ENCODE peak calls at places on chromosomes 11 and 22, in four cellular contexts. D is left ventricle myocardium inferior, A is pancreas, S is lung. K is an unnamed sample.
A peak's percentile ranks its signal among the peaks of the same experiment; 100 is the strongest.

GRCh38 chr11:118275184-118275583 is 11.1 kb upstream of the MPZL2 start:
- DNase-seq in S (no peak), A (no peak), D (no peak), K (peak; percentile 83)

GRCh38 chr11:870127-870413 is 27.4 kb downstream of the TSPAN4 start:
- DNase-seq in S (no peak), A (no peak), D (no peak), K (no peak)

GRCh38 chr11:72740060-72740424 is 12.2 kb downstream of the ARAP1 start:
- DNase-seq in S (no peak), D (peak; percentile 3), A (no peak), K (no peak)

GRCh38 chr11:66569076-66569475 is 670 bp upstream of the CTSF start:
- DNase-seq in S (no peak), D (no peak), A (no peak), K (no peak)

GRCh38 chr22:41564563-41564962 is 3.8 kb downstream of the CSDC2 start:
- DNase-seq in D (no peak), S (no peak), A (no peak), K (no peak)

GRCh38 chr11:72228229-72228843 is 3.8 kb downstream of the INPPL1 start:
- DNase-seq in D (no peak), S (no peak), A (peak; percentile 13), K (no peak)

GRCh38 chr11:77249427-77249826 is 52.1 kb downstream of the GDPD4 start:
- DNase-seq in A (no peak), S (no peak), D (no peak), K (peak; percentile 87)

GRCh38 chr22:50012201-50013181 is at the start of gene IL17REL:
- DNase-seq in A (no peak), D (peak; percentile 14), S (no peak), K (no peak)

GRCh38 chr11:62999649-63000048 is 14.9 kb upstream of the SLC22A6 start:
- DNase-seq in S (no peak), A (peak; percentile 60), D (no peak), K (peak; percentile 40)

GRCh38 chr11:119446434-119446833 is 23.5 kb upstream of the THY1 start:
- DNase-seq in D (no peak), S (no peak), A (no peak), K (no peak)

GRCh38 chr11:86639172-86639571 is 33.2 kb downstream of the ME3 start:
- DNase-seq in S (no peak), D (no peak), A (no peak), K (no peak)

GRCh38 chr11:16925495-16926065 is 88.6 kb downstream of the PLEKHA7 start:
- DNase-seq in D (peak; percentile 24), A (peak; percentile 62), S (peak; percentile 36), K (no peak)

GRCh38 chr11:63767415-63768231 is 952 bp downstream of the ZFTA start:
- DNase-seq in A (peak; percentile 56), D (peak; percentile 63), S (peak; percentile 69), K (peak; percentile 62)

GRCh38 chr22:38824587-38824986 is 19.2 kb downstream of the NPTXR start:
- DNase-seq in D (peak; percentile 38), A (peak; percentile 47), S (peak; percentile 41), K (peak; percentile 55)

GRCh38 chr11:35275808-35276170 is 136.8 kb downstream of the CD44 start:
- DNase-seq in D (no peak), S (no peak), A (no peak), K (no peak)

GRCh38 chr11:69825037-69825834 is 6.0 kb upstream of the FGF3 start:
- DNase-seq in D (no peak), S (no peak), A (no peak), K (no peak)

GRCh38 chr22:40176921-40177737 is 596 bp upstream of the TNRC6B start:
- DNase-seq in A (peak; percentile 71), S (no peak), D (peak; percentile 18), K (peak; percentile 67)

GRCh38 chr22:20579273-20580120 is 72.1 kb downstream of the MED15 start:
- DNase-seq in S (no peak), D (peak; percentile 11), A (no peak), K (no peak)

GRCh38 chr11:131246156-131246555 is 124.3 kb upstream of the NTM start:
- DNase-seq in D (no peak), S (no peak), A (no peak), K (no peak)

GRCh38 chr11:63017306-63017974 is 1.8 kb upstream of the SLC22A8 start:
- DNase-seq in S (no peak), A (no peak), D (no peak), K (no peak)

GRCh38 chr22:39084666-39085065 is 7.6 kb downstream of the APOBEC3G start:
- DNase-seq in A (no peak), S (no peak), D (no peak), K (no peak)

GRCh38 chr11:116499396-116500001 is 273.3 kb downstream of the BUD13 start:
- DNase-seq in S (peak; percentile 75), D (peak; percentile 65), A (peak; percentile 64), K (peak; percentile 37)

GRCh38 chr11:32029721-32030120 is 61.2 kb upstream of the RCN1 start:
- DNase-seq in A (no peak), D (no peak), S (no peak), K (no peak)

GRCh38 chr11:12432507-12432906 is 55.1 kb downstream of the PARVA start:
- DNase-seq in D (no peak), A (no peak), S (no peak), K (no peak)
- H3K4me1 ChIP-seq in D (peaks cover 81% of the 10 kb centered on the region), A (peaks cover 8% of the 10 kb centered on the region), S (peaks cover 11% of the 10 kb centered on the region), K (peaks cover 14% of the 10 kb centered on the region)

GRCh38 chr11:14454861-14455632 is 44.6 kb downstream of the COPB1 start:
- DNase-seq in A (peak; percentile 15), D (no peak), S (no peak), K (no peak)
- TF ChIP-seq CTCF in A (peak; percentile 21), D (peak; percentile 69), S (peak; percentile 36), K (peak; percentile 71)

GRCh38 chr22:29442976-29443375 is 4.6 kb downstream of the RFPL1 start:
- DNase-seq in A (no peak), D (no peak), S (no peak), K (no peak)
- H3K27me3 ChIP-seq in A (no peaks in the 10 kb centered on the region), D (peaks cover 18% of the 10 kb centered on the region), S (no peaks in the 10 kb centered on the region), K (peaks cover 2% of the 10 kb centered on the region)

GRCh38 chr11:8715501-8715900 is 32.9 kb downstream of the RPL27A start:
- DNase-seq in S (no peak), A (no peak), D (no peak), K (no peak)
- H3K4me1 ChIP-seq in S (peaks cover 26% of the 10 kb centered on the region), A (peaks cover 23% of the 10 kb centered on the region), D (peaks cover 71% of the 10 kb centered on the region), K (peaks cover 34% of the 10 kb centered on the region)

GRCh38 chr11:44315947-44316387 is 6.0 kb upstream of the ALX4 start:
- DNase-seq in A (no peak), S (no peak), D (no peak), K (no peak)
- TF ChIP-seq CTCF in A (no peak), S (no peak), D (peak; percentile 15), K (peak; percentile 8)

GRCh38 chr11:61133145-61133544 is 28.1 kb downstream of the VPS37C start:
- DNase-seq in A (no peak), S (no peak), D (no peak), K (no peak)

GRCh38 chr11:61131998-61132555 is 29.1 kb downstream of the VPS37C start:
- DNase-seq in A (no peak), S (no peak), D (no peak), K (no peak)

GRCh38 chr11:61132646-61133045 is 28.6 kb downstream of the VPS37C start:
- DNase-seq in D (no peak), S (no peak), A (no peak), K (no peak)

GRCh38 chr11:61133956-61134662 is 27.1 kb downstream of the VPS37C start:
- DNase-seq in S (no peak), D (no peak), A (no peak), K (no peak)

GRCh38 chr11:61134801-61135257 is 26.4 kb downstream of the VPS37C start:
- DNase-seq in S (no peak), D (no peak), A (no peak), K (no peak)
- H3K27me3 ChIP-seq in S (no peaks in the 10 kb centered on the region), D (no peaks in the 10 kb centered on the region), A (no peaks in the 10 kb centered on the region), K (no peaks in the 10 kb centered on the region)

DNA sequence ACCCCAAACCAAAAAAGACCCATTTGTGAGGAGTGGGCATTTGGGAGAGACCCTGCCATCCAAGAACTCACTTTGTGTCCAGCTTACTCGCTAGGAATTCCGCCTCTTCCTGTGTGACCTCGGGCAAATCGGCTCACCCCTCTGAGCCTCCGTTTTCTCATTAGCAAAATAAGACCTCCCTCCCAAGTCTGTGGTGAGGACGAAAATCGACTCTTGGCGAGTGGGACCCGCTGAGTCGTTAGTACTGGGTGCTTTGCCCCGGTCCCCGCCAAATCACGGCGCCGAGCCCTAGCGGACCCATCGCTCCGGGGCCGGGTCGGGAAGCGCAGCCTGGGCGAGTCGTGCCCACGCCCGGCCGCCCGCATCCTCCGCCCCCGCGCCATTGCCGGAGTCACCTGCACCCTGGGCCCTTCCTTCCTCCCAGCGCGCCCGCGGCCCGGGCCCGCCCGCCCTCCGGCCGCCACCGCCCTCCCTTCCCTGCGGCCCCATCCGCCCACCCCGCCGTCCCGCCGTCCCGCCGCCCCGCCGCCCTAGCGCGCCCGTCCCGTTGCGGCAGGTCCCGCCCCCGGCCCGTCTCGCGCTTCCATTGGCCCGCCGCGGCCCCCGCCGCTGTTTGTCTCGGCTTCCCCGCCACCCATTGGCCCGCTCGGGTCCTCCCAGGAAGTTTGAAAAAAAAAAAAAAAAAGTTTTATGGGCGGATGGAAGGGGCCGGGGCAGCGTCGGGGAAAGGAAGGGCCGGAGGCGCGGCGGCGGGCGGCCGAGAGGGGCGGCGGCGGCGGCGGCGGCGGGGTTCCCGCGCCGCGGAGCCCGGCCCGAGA is 48.9 kb downstream of the TRIOBP start:
- DNase-seq in A (peak; percentile 87), D (peak; percentile 95), S (peak; percentile 91), K (peak; percentile 33)
- H3K4me1 ChIP-seq in A (peaks cover 34% of the 10 kb centered on the region), D (peaks cover 78% of the 10 kb centered on the region), S (peaks cover 30% of the 10 kb centered on the region), K (peaks cover 20% of the 10 kb centered on the region)

DNA sequence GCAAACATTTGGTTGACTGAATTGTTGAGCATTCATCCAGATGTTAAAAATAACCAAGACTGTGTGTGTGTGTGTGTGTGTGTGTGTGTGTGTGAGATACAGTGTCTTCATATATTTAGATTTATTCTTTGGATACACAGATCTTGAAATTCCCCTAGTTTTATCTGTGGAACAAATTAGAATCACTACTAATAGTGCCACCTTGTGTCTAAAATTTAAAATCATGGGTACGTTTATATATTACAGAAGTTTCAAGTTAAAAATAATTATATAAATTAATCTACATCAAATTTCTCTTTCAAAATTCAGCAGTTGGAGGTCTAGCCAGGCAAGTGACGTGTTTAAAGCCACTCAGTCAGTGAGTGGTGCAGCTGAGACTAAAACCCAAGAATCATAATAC is 1566.2 kb upstream of the TENM4 start:
- DNase-seq in S (no peak), A (no peak), D (no peak), K (no peak)
- TF ChIP-seq CTCF in S (no peak), A (no peak), D (no peak), K (peak; percentile 62)

GRCh38 chr11:124747406-124748099 is 4.5 kb downstream of the VSIG2 start:
- DNase-seq in A (no peak), D (no peak), S (no peak), K (no peak)
- H3K27me3 ChIP-seq in A (no peaks in the 10 kb centered on the region), D (peaks cover 100% of the 10 kb centered on the region), S (no peaks in the 10 kb centered on the region), K (peaks cover 69% of the 10 kb centered on the region)